ENCODE peak calls at places on chromosomes 1 and 21, in seven cellular contexts. V is ovary, L is body of pancreas, A is uterus, Q is cardiac muscle cell, O is neural progenitor cell, I is H9. T is an unnamed sample. For H3K4me1, the result is how much of the 10 kb centered on the place peaks cover.

GRCh38 chr1:56524263-56524662 is 55.1 kb downstream of the PLPP3 start:
- DNase-seq in L (no peak), A (no peak), I (no peak), Q (no peak), V (no peak), O (no peak), T (no peak)

GRCh38 chr1:78645728-78646127 is 3.9 kb upstream of the IFI44 start:
- DNase-seq in L (no peak), O (no peak), I (no peak), Q (no peak), V (no peak), A (no peak), T (no peak)

GRCh38 chr1:31055501-31055900 is 10.0 kb downstream of the PUM1 start:
- DNase-seq in A (no peak), O (no peak), I (no peak), Q (no peak), L (no peak), V (no peak), T (no peak)

GRCh38 chr21:38434913-38435533 is 63.3 kb downstream of the ERG start:
- DNase-seq in I (no peak), O (no peak), V (no peak), L (no peak), A (no peak), Q (peak), T (no peak)

GRCh38 chr1:115275216-115275615 is 62.8 kb downstream of the NGF start:
- DNase-seq in V (no peak), I (no peak), Q (peak), O (peak), A (no peak), L (no peak), T (no peak)

GRCh38 chr1:18923721-18924610 is 21.6 kb upstream of the ALDH4A1 start:
- DNase-seq in Q (peak), L (no peak), V (no peak), I (no peak), O (no peak), A (no peak), T (no peak)

GRCh38 chr21:42653492-42654061 is at the start of gene PDE9A:
- DNase-seq in Q (no peak), V (peak), I (peak), A (peak), O (peak), L (peak), T (peak)

GRCh38 chr1:223748773-223749733 is 36.7 kb downstream of the CAPN2 start:
- DNase-seq in I (peak), L (peak), Q (peak), A (peak), O (peak), V (peak), T (peak)

GRCh38 chr1:179164494-179164893 is 65.0 kb downstream of the ABL2 start:
- DNase-seq in V (no peak), O (no peak), A (no peak), L (no peak), I (no peak), Q (peak), T (no peak)

GRCh38 chr1:164617607-164618564 is 58.9 kb downstream of the PBX1 start:
- DNase-seq in V (no peak), O (peak), Q (peak), A (no peak), I (peak), L (peak), T (no peak)

GRCh38 chr1:53147171-53147570 is 4.7 kb upstream of the SLC1A7 start:
- DNase-seq in Q (no peak), O (no peak), A (no peak), I (no peak), V (no peak), L (no peak), T (no peak)

GRCh38 chr1:160116277-160117147 is 953 bp downstream of the ATP1A2 start:
- DNase-seq in Q (peak), L (no peak), V (no peak), A (no peak), O (no peak), I (no peak), T (peak)

GRCh38 chr1:116095027-116095426 is 16.2 kb upstream of the MAB21L3 start:
- DNase-seq in Q (no peak), A (no peak), L (no peak), O (no peak), V (no peak), I (no peak), T (no peak)

GRCh38 chr1:205042911-205043806 is at the start of gene CNTN2:
- DNase-seq in A (no peak), V (no peak), Q (no peak), I (peak), L (no peak), O (peak), T (no peak)

GRCh38 chr1:53359934-53360276 is 32.0 kb upstream of the LRP8 start:
- DNase-seq in L (no peak), O (no peak), I (no peak), V (no peak), Q (no peak), A (no peak), T (no peak)

GRCh38 chr1:96643519-96643918 is 78.1 kb upstream of the PTBP2 start:
- DNase-seq in V (no peak), I (no peak), L (no peak), A (no peak), Q (no peak), O (no peak), T (no peak)

GRCh38 chr1:58714594-58714993 is 14.7 kb upstream of the MYSM1 start:
- DNase-seq in Q (no peak), A (no peak), I (no peak), V (no peak), O (no peak), L (no peak), T (no peak)

GRCh38 chr1:107529511-107530149 is 388.8 kb downstream of the NTNG1 start:
- DNase-seq in V (no peak), I (peak), Q (peak), O (peak), A (no peak), L (peak), T (no peak)

GRCh38 chr1:67850151-67850551 is 16.9 kb upstream of the GNG12 start:
- DNase-seq in V (no peak), Q (peak), A (no peak), I (no peak), L (peak), O (peak), T (no peak)

GRCh38 chr1:172135923-172136610 is 284.4 kb upstream of the C1orf105 start:
- DNase-seq in O (no peak), I (no peak), L (no peak), Q (peak), V (no peak), A (no peak), T (no peak)

GRCh38 chr1:42748461-42749410 is 8.7 kb upstream of the CLDN19 start:
- DNase-seq in A (no peak), L (no peak), V (no peak), O (no peak), I (no peak), Q (no peak), T (no peak)

GRCh38 chr1:248737457-248737856 is 18.1 kb downstream of the LYPD8 start:
- DNase-seq in V (no peak), L (no peak), O (no peak), I (no peak), A (no peak), Q (no peak), T (no peak)

GRCh38 chr1:68320349-68320748 is 88.0 kb upstream of the WLS start:
- DNase-seq in A (no peak), L (no peak), V (no peak), O (peak), Q (no peak), I (peak), T (no peak)

GRCh38 chr1:213194383-213194782 is 143.3 kb downstream of the RPS6KC1 start:
- DNase-seq in A (no peak), L (no peak), I (no peak), V (no peak), O (no peak), Q (no peak), T (no peak)

GRCh38 chr1:89565521-89565920 is 40.9 kb downstream of the LRRC8B start:
- DNase-seq in V (no peak), Q (no peak), O (no peak), L (no peak), I (no peak), A (no peak), T (no peak)

GRCh38 chr21:44948426-44949120 is 8.7 kb downstream of the SLX9 start:
- DNase-seq in A (no peak), I (no peak), Q (no peak), L (no peak), O (no peak), V (no peak), T (peak)

GRCh38 chr1:243496173-243496553 is 240.3 kb downstream of the SDCCAG8 start:
- DNase-seq in L (no peak), O (peak), A (no peak), I (no peak), V (no peak), Q (no peak), T (no peak)

GRCh38 chr1:7404046-7404742 is 366.9 kb upstream of the VAMP3 start:
- DNase-seq in L (no peak), V (no peak), A (no peak), I (peak), Q (no peak), O (no peak), T (no peak)

GRCh38 chr1:57858740-57859139 is 434.9 kb upstream of the DAB1 start:
- DNase-seq in V (no peak), O (no peak), Q (no peak), I (no peak), L (no peak), A (no peak), T (no peak)

GRCh38 chr1:224273651-224274050 is 56.3 kb downstream of the NVL start:
- DNase-seq in A (no peak), O (no peak), V (no peak), Q (peak), I (no peak), L (no peak), T (no peak)

GRCh38 chr21:34197561-34197960 is 124.2 kb downstream of the MRPS6 start:
- DNase-seq in O (no peak), L (no peak), V (no peak), A (no peak), Q (no peak), I (no peak), T (no peak)

GRCh38 chr1:22204989-22205913 is 62.4 kb upstream of the WNT4 start:
- DNase-seq in L (peak), I (no peak), Q (peak), A (no peak), O (no peak), V (no peak), T (peak)

GRCh38 chr1:64047549-64047969 is 155.9 kb upstream of the UBE2U start:
- DNase-seq in A (no peak), V (no peak), O (no peak), Q (no peak), I (no peak), L (no peak), T (no peak)

GRCh38 chr1:167105150-167105840 is 11.4 kb downstream of the STYXL2 start:
- DNase-seq in Q (no peak), V (no peak), O (no peak), L (no peak), A (no peak), I (no peak), T (no peak)
- TF ChIP-seq CTCF in Q (no peak), V (no peak), O (no peak), L (no peak), A (no peak), I (no peak), T (no peak)

DNA sequence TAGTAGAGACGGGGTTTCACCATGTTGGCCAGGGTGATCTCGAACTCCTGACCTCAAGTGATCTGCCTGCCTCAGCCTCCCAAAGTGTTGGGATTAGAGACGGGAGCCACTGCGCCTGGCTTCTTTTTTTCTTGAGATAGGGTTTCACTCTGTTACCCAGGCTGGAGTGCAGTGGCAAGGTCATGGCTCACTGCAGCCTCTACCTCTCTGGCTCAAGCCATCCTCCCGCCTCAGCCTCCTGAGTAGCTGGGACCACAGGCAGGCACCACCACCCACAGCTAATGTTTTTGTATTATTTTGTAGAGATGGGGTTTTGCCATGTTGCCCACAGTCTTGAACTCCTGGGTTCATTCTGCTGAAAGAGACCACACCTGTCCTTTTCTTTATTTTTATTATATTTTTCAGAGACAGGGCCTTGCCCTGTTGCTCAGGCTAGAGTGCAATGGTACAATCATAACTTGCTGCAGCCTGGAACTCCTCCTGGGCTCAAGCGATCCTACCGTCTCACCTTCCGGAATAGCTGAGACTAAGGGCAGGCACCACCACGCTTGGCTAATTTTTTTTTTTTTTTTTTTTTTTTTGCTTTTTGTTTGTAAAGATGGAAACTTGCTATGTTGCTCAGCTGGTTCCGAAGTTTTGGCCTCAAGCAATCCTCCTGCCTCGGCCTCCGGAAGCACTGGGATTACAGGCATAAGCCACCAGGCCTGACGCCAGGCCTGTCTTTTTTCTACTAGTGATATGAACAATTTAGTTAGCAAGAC is 3.1 kb downstream of the LMNA start:
- DNase-seq in I (no peak), O (no peak), V (peak), L (peak), A (no peak), Q (no peak), T (no peak)
- H3K4me1 ChIP-seq in I (under half), O (under half), V (under half), L (half or more), A (under half), Q (under half), T (half or more)

GRCh38 chr1:201912832-201913231 is 24.1 kb downstream of the SHISA4 start:
- DNase-seq in A (peak), Q (peak), L (no peak), V (peak), O (no peak), I (no peak), T (peak)

GRCh38 chr1:201914456-201915235 is 25.9 kb downstream of the SHISA4 start:
- DNase-seq in V (no peak), A (peak), I (no peak), L (no peak), Q (peak), O (no peak), T (no peak)

GRCh38 chr1:201918343-201918742 is 28.0 kb downstream of the LMOD1 start:
- DNase-seq in A (no peak), I (no peak), L (no peak), V (no peak), Q (no peak), O (no peak), T (peak)

GRCh38 chr1:201917362-201918033 is 28.8 kb downstream of the SHISA4 start:
- DNase-seq in L (no peak), V (no peak), A (peak), O (no peak), I (no peak), Q (peak), T (peak)

GRCh38 chr1:201916649-201917249 is 28.1 kb downstream of the SHISA4 start:
- DNase-seq in I (no peak), Q (peak), L (peak), V (peak), O (no peak), A (peak), T (peak)
- H3K27ac ChIP-seq in I (no peak), Q (peak), L (no peak), V (peak), O (no peak), A (peak), T (peak)

GRCh38 chr1:239995281-239995680 is 96.4 kb upstream of the FMN2 start:
- DNase-seq in Q (no peak), O (peak), L (no peak), I (no peak), A (no peak), V (no peak), T (no peak)

GRCh38 chr1:239998312-239998649 is 93.4 kb upstream of the FMN2 start:
- DNase-seq in L (no peak), Q (no peak), V (no peak), I (no peak), O (no peak), A (no peak), T (no peak)

GRCh38 chr1:239999170-239999569 is 92.5 kb upstream of the FMN2 start:
- DNase-seq in O (no peak), V (no peak), Q (no peak), I (no peak), L (no peak), A (no peak), T (no peak)

GRCh38 chr1:239997160-239997514 is 94.5 kb upstream of the FMN2 start:
- DNase-seq in I (no peak), A (no peak), O (no peak), Q (no peak), V (no peak), L (no peak), T (no peak)

GRCh38 chr1:239997515-239998311 is 94.0 kb upstream of the FMN2 start:
- DNase-seq in V (no peak), Q (no peak), L (peak), A (no peak), O (peak), I (peak), T (no peak)
- TF ChIP-seq CTCF in V (no peak), Q (peak), L (peak), A (no peak), O (peak), I (peak), T (no peak)

T was measured in psoas muscle.